ENCODE peak calls at places on chromosome 2, in six cellular contexts. One of them, this sample, is unnamed.

GRCh38 chr2:3076848-3077735 is 300.5 kb downstream of the EIPR1 start:
- DNase-seq in GM12878: no peak
- DNase-seq in K562: no peak
- DNase-seq in HCT116: no peak
- DNase-seq in H1: no peak
- DNase-seq in HepG2: no peak
- DNase-seq in this sample: no peak

GRCh38 chr2:113720167-113720566 is 36.3 kb downstream of the SLC35F5 start:
- DNase-seq in HepG2: peak; percentile 19
- DNase-seq in H1: no peak
- DNase-seq in GM12878: no peak
- DNase-seq in K562: peak; percentile 32
- DNase-seq in HCT116: no peak
- DNase-seq in this sample: no peak

GRCh38 chr2:46915811-46916630 is 415 bp upstream of the MCFD2 start:
- DNase-seq in HCT116: peak; percentile 88
- DNase-seq in HepG2: peak; percentile 96
- DNase-seq in K562: peak; percentile 97
- DNase-seq in GM12878: peak; percentile 40
- DNase-seq in H1: peak; percentile 88
- DNase-seq in this sample: peak; percentile 70

GRCh38 chr2:195674491-195675226 is 17.6 kb downstream of the SLC39A10 start:
- DNase-seq in GM12878: no peak
- DNase-seq in K562: no peak
- DNase-seq in H1: no peak
- DNase-seq in HCT116: no peak
- DNase-seq in HepG2: no peak
- DNase-seq in this sample: no peak

GRCh38 chr2:105426626-105427292 is 27.9 kb upstream of the FHL2 start:
- DNase-seq in H1: no peak
- DNase-seq in HCT116: no peak
- DNase-seq in K562: peak; percentile 33
- DNase-seq in HepG2: no peak
- DNase-seq in GM12878: no peak
- DNase-seq in this sample: no peak

GRCh38 chr2:179222076-179222475 is 42.6 kb downstream of the SESTD1 start:
- DNase-seq in HepG2: no peak
- DNase-seq in GM12878: no peak
- DNase-seq in K562: no peak
- DNase-seq in H1: no peak
- DNase-seq in HCT116: no peak
- DNase-seq in this sample: no peak

GRCh38 chr2:10301946-10302478 is 692 bp upstream of the HPCAL1 start:
- DNase-seq in H1: no peak
- DNase-seq in GM12878: no peak
- DNase-seq in K562: no peak
- DNase-seq in HCT116: no peak
- DNase-seq in HepG2: peak; percentile 71
- DNase-seq in this sample: no peak

GRCh38 chr2:128637481-128638155 is 318.9 kb upstream of the HS6ST1 start:
- DNase-seq in HepG2: no peak
- DNase-seq in H1: peak; percentile 33
- DNase-seq in K562: no peak
- DNase-seq in HCT116: no peak
- DNase-seq in GM12878: no peak
- DNase-seq in this sample: no peak

GRCh38 chr2:28544915-28545589 is 49.2 kb downstream of the PLB1 start:
- DNase-seq in GM12878: no peak
- DNase-seq in K562: no peak
- DNase-seq in H1: no peak
- DNase-seq in HCT116: no peak
- DNase-seq in HepG2: peak; percentile 85
- DNase-seq in this sample: no peak

GRCh38 chr2:63792523-63792922 is 49.2 kb upstream of the UGP2 start:
- DNase-seq in K562: no peak
- DNase-seq in GM12878: no peak
- DNase-seq in HCT116: no peak
- DNase-seq in HepG2: no peak
- DNase-seq in H1: no peak
- DNase-seq in this sample: no peak

GRCh38 chr2:225379861-225380260 is 19.6 kb upstream of the NYAP2 start:
- DNase-seq in HepG2: no peak
- DNase-seq in H1: no peak
- DNase-seq in HCT116: no peak
- DNase-seq in GM12878: no peak
- DNase-seq in K562: no peak
- DNase-seq in this sample: no peak

GRCh38 chr2:69692424-69692823 is 48.9 kb upstream of the AAK1 start:
- DNase-seq in GM12878: no peak
- DNase-seq in K562: no peak
- DNase-seq in HCT116: no peak
- DNase-seq in HepG2: no peak
- DNase-seq in H1: no peak
- DNase-seq in this sample: no peak

GRCh38 chr2:132991464-132992045 is 321.6 kb upstream of the LYPD1 start:
- DNase-seq in HCT116: no peak
- DNase-seq in K562: no peak
- DNase-seq in HepG2: no peak
- DNase-seq in GM12878: no peak
- DNase-seq in H1: no peak
- DNase-seq in this sample: no peak

GRCh38 chr2:148613231-148614023 is 31.1 kb upstream of the EPC2 start:
- DNase-seq in K562: no peak
- DNase-seq in HCT116: no peak
- DNase-seq in GM12878: no peak
- DNase-seq in HepG2: no peak
- DNase-seq in H1: no peak
- DNase-seq in this sample: no peak

GRCh38 chr2:208489687-208490086 is 83.1 kb downstream of the PTH2R start:
- DNase-seq in HepG2: no peak
- DNase-seq in K562: peak; percentile 10
- DNase-seq in H1: no peak
- DNase-seq in HCT116: no peak
- DNase-seq in GM12878: no peak
- DNase-seq in this sample: no peak

GRCh38 chr2:226216578-226216977 is 583.0 kb downstream of the IRS1 start:
- DNase-seq in HepG2: no peak
- DNase-seq in K562: no peak
- DNase-seq in GM12878: no peak
- DNase-seq in HCT116: no peak
- DNase-seq in H1: no peak
- DNase-seq in this sample: no peak

GRCh38 chr2:60554649-60555065 is 1.2 kb upstream of the BCL11A start:
- DNase-seq in K562: peak; percentile 8
- DNase-seq in GM12878: no peak
- DNase-seq in HCT116: no peak
- DNase-seq in H1: peak; percentile 63
- DNase-seq in HepG2: no peak
- DNase-seq in this sample: no peak

GRCh38 chr2:54838585-54839035 is 115.1 kb downstream of the EML6 start:
- DNase-seq in GM12878: peak; percentile 20
- DNase-seq in K562: peak; percentile 57
- DNase-seq in HepG2: peak; percentile 52
- DNase-seq in H1: peak; percentile 81
- DNase-seq in HCT116: peak; percentile 46
- DNase-seq in this sample: peak; percentile 67

GRCh38 chr2:54834721-54835120 is 111.3 kb downstream of the EML6 start:
- DNase-seq in GM12878: no peak
- DNase-seq in K562: no peak
- DNase-seq in HCT116: no peak
- DNase-seq in HepG2: no peak
- DNase-seq in H1: no peak
- DNase-seq in this sample: no peak

GRCh38 chr2:54836477-54836876 is 113.0 kb downstream of the EML6 start:
- DNase-seq in HepG2: no peak
- DNase-seq in K562: no peak
- DNase-seq in GM12878: no peak
- DNase-seq in H1: no peak
- DNase-seq in HCT116: no peak
- DNase-seq in this sample: no peak

GRCh38 chr2:54840559-54840958 is 117.1 kb downstream of the EML6 start:
- DNase-seq in K562: no peak
- DNase-seq in H1: no peak
- DNase-seq in HepG2: no peak
- DNase-seq in HCT116: no peak
- DNase-seq in GM12878: no peak
- DNase-seq in this sample: no peak

GRCh38 chr2:54839526-54840255 is 116.2 kb downstream of the EML6 start:
- DNase-seq in K562: no peak
- DNase-seq in GM12878: no peak
- DNase-seq in HCT116: no peak
- DNase-seq in H1: no peak
- DNase-seq in HepG2: no peak
- DNase-seq in this sample: no peak
- TF ChIP-seq ZNF274 in K562: no peak
- TF ChIP-seq ZNF274 in GM12878: no peak
- TF ChIP-seq ZNF274 in HCT116: no peak
- TF ChIP-seq ZNF274 in H1: no peak
- TF ChIP-seq ZNF274 in HepG2: no peak
- TF ChIP-seq ZNF274 in this sample: no peak

GRCh38 chr2:17752281-17752680 is 1.3 kb downstream of the SMC6 start:
- DNase-seq in GM12878: no peak
- DNase-seq in H1: no peak
- DNase-seq in HCT116: no peak
- DNase-seq in K562: no peak
- DNase-seq in HepG2: no peak
- DNase-seq in this sample: no peak
- H3K4me3 ChIP-seq in GM12878: peak overlapping the region; percentile 91
- H3K4me3 ChIP-seq in H1: peak overlapping the region; percentile 86
- H3K4me3 ChIP-seq in HCT116: peak overlapping the region; percentile 82
- H3K4me3 ChIP-seq in K562: peak overlapping the region; percentile 72
- H3K4me3 ChIP-seq in HepG2: peak overlapping the region; percentile 95
- H3K4me3 ChIP-seq in this sample: no peak overlapping the region

GRCh38 chr2:218010838-218011616 is 8.2 kb upstream of the TNS1 start:
- DNase-seq in HepG2: no peak
- DNase-seq in HCT116: no peak
- DNase-seq in K562: no peak
- DNase-seq in GM12878: no peak
- DNase-seq in H1: no peak
- DNase-seq in this sample: no peak

GRCh38 chr2:218011641-218012040 is 8.8 kb upstream of the TNS1 start:
- DNase-seq in HCT116: no peak
- DNase-seq in GM12878: no peak
- DNase-seq in HepG2: no peak
- DNase-seq in K562: no peak
- DNase-seq in H1: no peak
- DNase-seq in this sample: no peak

GRCh38 chr2:218010116-218010837 is 7.5 kb upstream of the TNS1 start:
- DNase-seq in GM12878: no peak
- DNase-seq in HCT116: no peak
- DNase-seq in H1: peak; percentile 76
- DNase-seq in HepG2: no peak
- DNase-seq in K562: peak; percentile 58
- DNase-seq in this sample: no peak

GRCh38 chr2:218008060-218009040 is 5.6 kb upstream of the TNS1 start:
- DNase-seq in GM12878: no peak
- DNase-seq in HCT116: no peak
- DNase-seq in HepG2: no peak
- DNase-seq in H1: no peak
- DNase-seq in K562: no peak
- DNase-seq in this sample: no peak

GRCh38 chr2:218009191-218010114 is 6.7 kb upstream of the TNS1 start:
- DNase-seq in K562: no peak
- DNase-seq in HCT116: no peak
- DNase-seq in HepG2: no peak
- DNase-seq in GM12878: no peak
- DNase-seq in H1: no peak
- DNase-seq in this sample: no peak
- H3K9ac ChIP-seq in K562: no peak overlapping the region
- H3K9ac ChIP-seq in HCT116: peak overlapping the region; percentile 63
- H3K9ac ChIP-seq in HepG2: no peak overlapping the region
- H3K9ac ChIP-seq in GM12878: no peak overlapping the region
- H3K9ac ChIP-seq in H1: no peak overlapping the region
- H3K9ac ChIP-seq in this sample: peak overlapping the region; percentile 73

DNA sequence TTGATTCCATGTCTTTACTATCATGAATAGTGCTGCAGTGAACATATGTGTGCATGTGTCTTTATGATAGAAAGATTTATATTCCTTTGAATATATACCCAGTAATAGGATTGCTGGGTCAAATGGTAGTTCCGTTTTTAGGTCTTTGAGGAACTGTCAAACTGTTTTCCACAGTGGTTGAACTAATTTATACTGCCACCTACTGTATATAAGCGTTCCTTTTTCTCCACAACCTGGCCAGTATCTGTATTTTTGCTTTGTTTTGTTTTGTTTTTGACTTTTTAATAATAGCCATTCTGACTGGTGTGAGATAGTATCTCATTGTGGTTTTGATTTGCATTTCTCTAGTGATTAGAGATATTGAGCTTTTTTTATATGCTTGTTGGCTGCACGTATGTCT is 641.6 kb downstream of the SUCLG1 start:
- DNase-seq in K562: no peak
- DNase-seq in H1: no peak
- DNase-seq in HepG2: no peak
- DNase-seq in HCT116: peak; percentile 3
- DNase-seq in GM12878: no peak
- DNase-seq in this sample: no peak
- TF ChIP-seq ZNF274 in K562: no peak
- TF ChIP-seq ZNF274 in H1: no peak
- TF ChIP-seq ZNF274 in HepG2: no peak
- TF ChIP-seq ZNF274 in HCT116: no peak
- TF ChIP-seq ZNF274 in GM12878: no peak
- TF ChIP-seq ZNF274 in this sample: no peak

GRCh38 chr2:187549951-187550555 is 4.2 kb downstream of the TFPI start:
- DNase-seq in H1: no peak
- DNase-seq in HCT116: no peak
- DNase-seq in K562: no peak
- DNase-seq in HepG2: peak; percentile 90
- DNase-seq in GM12878: no peak
- DNase-seq in this sample: no peak
- H3K4me3 ChIP-seq in H1: no peak overlapping the region
- H3K4me3 ChIP-seq in HCT116: no peak overlapping the region
- H3K4me3 ChIP-seq in K562: no peak overlapping the region
- H3K4me3 ChIP-seq in HepG2: peak overlapping the region; percentile 63
- H3K4me3 ChIP-seq in GM12878: no peak overlapping the region
- H3K4me3 ChIP-seq in this sample: no peak overlapping the region

GRCh38 chr2:42141687-42142475 is 27.3 kb upstream of the EML4 start:
- DNase-seq in H1: no peak
- DNase-seq in HepG2: peak; percentile 94
- DNase-seq in HCT116: no peak
- DNase-seq in K562: peak; percentile 75
- DNase-seq in GM12878: no peak
- DNase-seq in this sample: no peak
- H3K9ac ChIP-seq in H1: no peak overlapping the region
- H3K9ac ChIP-seq in HepG2: peak overlapping the region; percentile 71
- H3K9ac ChIP-seq in HCT116: peak overlapping the region; percentile 14
- H3K9ac ChIP-seq in K562: peak overlapping the region; percentile 50
- H3K9ac ChIP-seq in GM12878: no peak overlapping the region
- H3K9ac ChIP-seq in this sample: peak overlapping the region; percentile 32

DNA sequence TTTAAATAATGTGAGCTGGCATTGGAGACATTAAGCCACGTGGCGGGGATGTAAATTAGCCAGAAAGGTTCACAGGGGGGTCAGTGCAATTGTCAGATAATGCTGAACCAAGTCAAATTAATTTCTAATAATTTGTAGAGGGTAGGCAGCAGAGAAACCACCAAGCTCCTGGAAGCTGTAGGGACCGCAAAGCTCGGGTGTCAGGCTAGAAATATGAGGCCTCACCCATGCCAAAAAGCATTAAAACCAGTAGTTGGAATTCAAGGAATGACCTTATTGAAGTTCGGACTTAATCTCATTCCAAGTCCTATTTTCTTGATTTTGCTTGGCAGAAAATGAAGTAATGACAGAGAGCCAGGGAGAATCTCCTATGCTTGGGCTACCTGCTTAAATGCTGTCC is 519.8 kb downstream of the SLC4A3 start:
- DNase-seq in HCT116: no peak
- DNase-seq in GM12878: no peak
- DNase-seq in HepG2: no peak
- DNase-seq in H1: no peak
- DNase-seq in K562: no peak
- DNase-seq in this sample: no peak
- TF ChIP-seq ZNF274 in HCT116: no peak
- TF ChIP-seq ZNF274 in GM12878: no peak
- TF ChIP-seq ZNF274 in HepG2: no peak
- TF ChIP-seq ZNF274 in H1: no peak
- TF ChIP-seq ZNF274 in K562: no peak
- TF ChIP-seq ZNF274 in this sample: no peak